ENCODE peak calls at places on chromosomes 13 and 19, in seven cellular contexts. One of them, this sample, is unnamed.

GRCh38 chr13:51478418-51479198 is 25.8 kb upstream of the INTS6 start:
- DNase-seq in CD4-positive, alpha-beta T cell: no peak
- DNase-seq in left ventricle myocardium inferior: no peak
- DNase-seq in cardiac muscle cell: no peak
- DNase-seq in BJ: no peak
- DNase-seq in tibial artery: no peak
- DNase-seq in hepatocyte: no peak
- DNase-seq in this sample: no peak

GRCh38 chr19:42325896-42326771 is 699 bp downstream of the MEGF8 start:
- DNase-seq in CD4-positive, alpha-beta T cell: no peak
- DNase-seq in left ventricle myocardium inferior: peak
- DNase-seq in cardiac muscle cell: peak
- DNase-seq in BJ: no peak
- DNase-seq in tibial artery: no peak
- DNase-seq in hepatocyte: no peak
- DNase-seq in this sample: peak

GRCh38 chr13:97310809-97311436 is 88.8 kb downstream of the MBNL2 start:
- DNase-seq in CD4-positive, alpha-beta T cell: no peak
- DNase-seq in left ventricle myocardium inferior: no peak
- DNase-seq in cardiac muscle cell: no peak
- DNase-seq in BJ: no peak
- DNase-seq in tibial artery: no peak
- DNase-seq in hepatocyte: no peak
- DNase-seq in this sample: no peak

GRCh38 chr13:114313061-114313860 is 1.0 kb upstream of the CHAMP1 start:
- DNase-seq in CD4-positive, alpha-beta T cell: no peak
- DNase-seq in left ventricle myocardium inferior: no peak
- DNase-seq in cardiac muscle cell: no peak
- DNase-seq in BJ: no peak
- DNase-seq in tibial artery: no peak
- DNase-seq in hepatocyte: no peak
- DNase-seq in this sample: no peak

GRCh38 chr13:46341112-46341711 is 45.8 kb downstream of the RUBCNL start:
- DNase-seq in CD4-positive, alpha-beta T cell: no peak
- DNase-seq in left ventricle myocardium inferior: no peak
- DNase-seq in cardiac muscle cell: no peak
- DNase-seq in BJ: no peak
- DNase-seq in tibial artery: no peak
- DNase-seq in hepatocyte: no peak
- DNase-seq in this sample: no peak

GRCh38 chr13:30334663-30335386 is 27.5 kb upstream of the KATNAL1 start:
- DNase-seq in CD4-positive, alpha-beta T cell: no peak
- DNase-seq in left ventricle myocardium inferior: no peak
- DNase-seq in cardiac muscle cell: peak
- DNase-seq in BJ: no peak
- DNase-seq in tibial artery: no peak
- DNase-seq in hepatocyte: no peak
- DNase-seq in this sample: peak

GRCh38 chr13:96672016-96672415 is 322.3 kb downstream of the OXGR1 start:
- DNase-seq in CD4-positive, alpha-beta T cell: no peak
- DNase-seq in left ventricle myocardium inferior: no peak
- DNase-seq in cardiac muscle cell: no peak
- DNase-seq in BJ: no peak
- DNase-seq in tibial artery: no peak
- DNase-seq in hepatocyte: no peak
- DNase-seq in this sample: no peak

GRCh38 chr13:92573467-92574057 is 653.0 kb upstream of the GPC6 start:
- DNase-seq in CD4-positive, alpha-beta T cell: no peak
- DNase-seq in left ventricle myocardium inferior: no peak
- DNase-seq in cardiac muscle cell: peak
- DNase-seq in BJ: no peak
- DNase-seq in tibial artery: no peak
- DNase-seq in hepatocyte: peak
- DNase-seq in this sample: peak

GRCh38 chr13:33072282-33072681 is 56.1 kb downstream of the KL start:
- DNase-seq in CD4-positive, alpha-beta T cell: no peak
- DNase-seq in left ventricle myocardium inferior: no peak
- DNase-seq in cardiac muscle cell: no peak
- DNase-seq in BJ: no peak
- DNase-seq in tibial artery: no peak
- DNase-seq in hepatocyte: no peak
- DNase-seq in this sample: no peak

GRCh38 chr13:49248433-49249002 is 793 bp downstream of the CDADC1 start:
- DNase-seq in CD4-positive, alpha-beta T cell: no peak
- DNase-seq in left ventricle myocardium inferior: no peak
- DNase-seq in cardiac muscle cell: no peak
- DNase-seq in BJ: no peak
- DNase-seq in tibial artery: peak
- DNase-seq in hepatocyte: peak
- DNase-seq in this sample: no peak

GRCh38 chr19:11091343-11092153 is 2.3 kb downstream of the LDLR start:
- DNase-seq in CD4-positive, alpha-beta T cell: peak
- DNase-seq in left ventricle myocardium inferior: no peak
- DNase-seq in cardiac muscle cell: no peak
- DNase-seq in BJ: peak
- DNase-seq in tibial artery: peak
- DNase-seq in hepatocyte: peak
- DNase-seq in this sample: peak

DNA sequence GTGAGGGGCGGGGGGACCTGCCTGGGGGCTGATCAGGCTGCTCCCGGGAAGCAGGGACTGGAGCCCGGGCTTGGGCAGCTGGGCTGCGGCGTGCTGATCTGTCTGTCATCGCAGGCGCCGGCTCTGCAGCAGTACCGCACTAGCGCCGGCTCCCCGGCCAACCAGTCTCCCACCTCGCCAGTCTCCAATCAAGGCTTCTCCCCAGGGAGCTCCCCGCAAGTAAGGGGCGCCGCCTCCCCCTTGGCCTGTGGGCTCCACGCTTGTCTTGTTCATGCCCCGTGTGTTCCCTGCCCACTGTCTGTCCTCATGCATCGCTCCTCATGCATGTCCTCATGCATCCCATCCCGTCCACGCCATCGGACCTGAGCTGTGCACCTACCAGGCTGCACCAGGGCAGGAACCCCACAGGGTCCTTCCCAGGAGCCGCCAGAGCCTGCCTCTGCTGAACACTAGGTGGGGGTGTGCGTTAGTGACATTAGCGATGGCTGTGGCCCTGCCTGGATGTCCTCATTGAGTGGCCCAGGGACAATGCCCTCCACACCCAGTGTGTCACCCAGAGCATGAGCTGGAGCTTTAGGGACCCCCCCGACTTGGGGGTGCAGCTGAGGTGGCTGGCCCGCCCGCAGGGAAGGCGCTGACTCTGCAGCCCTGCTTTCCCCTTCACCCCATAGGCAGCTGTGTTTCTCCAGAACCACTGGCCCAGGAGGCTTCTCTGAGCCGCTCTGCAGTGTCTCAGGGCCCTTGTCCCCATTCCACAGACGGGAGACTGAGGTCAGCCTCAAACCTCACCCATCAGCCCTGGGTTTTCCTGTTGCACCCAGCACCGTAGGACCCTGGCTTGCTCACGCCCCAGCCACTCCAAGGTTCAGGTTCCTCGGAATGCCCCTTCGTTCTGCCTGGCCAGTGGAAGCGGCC is 19.5 kb downstream of the COMP start:
- DNase-seq in CD4-positive, alpha-beta T cell: no peak
- DNase-seq in left ventricle myocardium inferior: no peak
- DNase-seq in cardiac muscle cell: peak
- DNase-seq in BJ: no peak
- DNase-seq in tibial artery: no peak
- DNase-seq in hepatocyte: no peak
- DNase-seq in this sample: no peak
- TF ChIP-seq CTCF in CD4-positive, alpha-beta T cell: no peak
- TF ChIP-seq CTCF in left ventricle myocardium inferior: no peak
- TF ChIP-seq CTCF in cardiac muscle cell: peak
- TF ChIP-seq CTCF in BJ: peak
- TF ChIP-seq CTCF in tibial artery: no peak
- TF ChIP-seq CTCF in hepatocyte: peak
- TF ChIP-seq CTCF in this sample: no peak

DNA sequence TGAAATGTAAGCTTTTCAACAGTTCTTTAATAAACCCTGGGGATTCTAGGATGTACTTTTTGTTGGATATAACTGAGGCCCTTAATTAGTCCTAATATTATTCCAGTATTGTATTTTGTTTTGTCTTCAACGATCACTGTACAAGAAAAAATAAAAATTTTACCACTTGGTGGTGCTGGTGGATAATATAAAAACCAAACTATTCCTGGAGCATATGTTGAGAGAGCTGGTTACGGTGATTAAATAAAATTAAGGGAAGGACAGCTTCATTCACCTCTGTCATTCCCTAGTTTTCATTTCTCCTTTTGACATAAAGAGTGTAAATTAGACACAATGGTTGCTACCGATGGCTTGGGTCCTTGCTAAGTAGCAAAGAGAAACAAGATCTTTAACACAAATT is 598.6 kb upstream of the PCDH20 start:
- DNase-seq in CD4-positive, alpha-beta T cell: no peak
- DNase-seq in left ventricle myocardium inferior: no peak
- DNase-seq in cardiac muscle cell: peak
- DNase-seq in BJ: no peak
- DNase-seq in tibial artery: no peak
- DNase-seq in hepatocyte: peak
- DNase-seq in this sample: no peak
- TF ChIP-seq CTCF in CD4-positive, alpha-beta T cell: no peak
- TF ChIP-seq CTCF in left ventricle myocardium inferior: peak
- TF ChIP-seq CTCF in cardiac muscle cell: no peak
- TF ChIP-seq CTCF in BJ: no peak
- TF ChIP-seq CTCF in tibial artery: no peak
- TF ChIP-seq CTCF in hepatocyte: peak
- TF ChIP-seq CTCF in this sample: no peak

DNA sequence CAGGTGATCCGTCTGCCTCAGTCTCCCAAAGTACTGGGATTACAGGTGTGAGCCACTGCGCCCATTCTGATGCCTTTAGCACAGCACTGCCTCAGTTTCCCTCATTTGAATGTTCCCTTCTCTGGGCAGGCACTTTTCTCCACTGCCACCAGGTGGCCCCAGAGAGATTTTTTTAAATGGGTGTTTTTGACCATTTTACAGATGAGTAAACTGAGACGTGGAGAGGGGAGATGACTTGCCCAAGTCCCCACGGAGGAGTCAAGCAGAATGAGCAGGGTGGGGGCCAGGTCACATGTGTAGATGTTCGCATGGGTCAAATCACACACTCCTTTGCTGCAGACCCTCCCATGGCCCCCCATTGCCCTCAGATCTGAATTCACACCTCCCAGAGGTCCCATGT is 3.2 kb upstream of the PDE4C start:
- DNase-seq in CD4-positive, alpha-beta T cell: no peak
- DNase-seq in left ventricle myocardium inferior: no peak
- DNase-seq in cardiac muscle cell: no peak
- DNase-seq in BJ: no peak
- DNase-seq in tibial artery: no peak
- DNase-seq in hepatocyte: no peak
- DNase-seq in this sample: no peak
- TF ChIP-seq CTCF in CD4-positive, alpha-beta T cell: peak
- TF ChIP-seq CTCF in left ventricle myocardium inferior: peak
- TF ChIP-seq CTCF in cardiac muscle cell: peak
- TF ChIP-seq CTCF in BJ: peak
- TF ChIP-seq CTCF in tibial artery: peak
- TF ChIP-seq CTCF in hepatocyte: peak
- TF ChIP-seq CTCF in this sample: peak

GRCh38 chr19:51507209-51507608 is 5.6 kb upstream of the SIGLEC12 start:
- DNase-seq in CD4-positive, alpha-beta T cell: no peak
- DNase-seq in left ventricle myocardium inferior: no peak
- DNase-seq in cardiac muscle cell: no peak
- DNase-seq in BJ: no peak
- DNase-seq in tibial artery: no peak
- DNase-seq in hepatocyte: no peak
- DNase-seq in this sample: no peak

GRCh38 chr19:51508059-51508733 is 6.6 kb upstream of the SIGLEC12 start:
- DNase-seq in CD4-positive, alpha-beta T cell: no peak
- DNase-seq in left ventricle myocardium inferior: no peak
- DNase-seq in cardiac muscle cell: no peak
- DNase-seq in BJ: no peak
- DNase-seq in tibial artery: no peak
- DNase-seq in hepatocyte: no peak
- DNase-seq in this sample: no peak

GRCh38 chr19:51507640-51508058 is 6.0 kb upstream of the SIGLEC12 start:
- DNase-seq in CD4-positive, alpha-beta T cell: no peak
- DNase-seq in left ventricle myocardium inferior: no peak
- DNase-seq in cardiac muscle cell: no peak
- DNase-seq in BJ: no peak
- DNase-seq in tibial artery: no peak
- DNase-seq in hepatocyte: no peak
- DNase-seq in this sample: no peak

GRCh38 chr19:51511353-51511752 is 9.8 kb upstream of the SIGLEC12 start:
- DNase-seq in CD4-positive, alpha-beta T cell: no peak
- DNase-seq in left ventricle myocardium inferior: no peak
- DNase-seq in cardiac muscle cell: no peak
- DNase-seq in BJ: no peak
- DNase-seq in tibial artery: no peak
- DNase-seq in hepatocyte: no peak
- DNase-seq in this sample: peak

DNA sequence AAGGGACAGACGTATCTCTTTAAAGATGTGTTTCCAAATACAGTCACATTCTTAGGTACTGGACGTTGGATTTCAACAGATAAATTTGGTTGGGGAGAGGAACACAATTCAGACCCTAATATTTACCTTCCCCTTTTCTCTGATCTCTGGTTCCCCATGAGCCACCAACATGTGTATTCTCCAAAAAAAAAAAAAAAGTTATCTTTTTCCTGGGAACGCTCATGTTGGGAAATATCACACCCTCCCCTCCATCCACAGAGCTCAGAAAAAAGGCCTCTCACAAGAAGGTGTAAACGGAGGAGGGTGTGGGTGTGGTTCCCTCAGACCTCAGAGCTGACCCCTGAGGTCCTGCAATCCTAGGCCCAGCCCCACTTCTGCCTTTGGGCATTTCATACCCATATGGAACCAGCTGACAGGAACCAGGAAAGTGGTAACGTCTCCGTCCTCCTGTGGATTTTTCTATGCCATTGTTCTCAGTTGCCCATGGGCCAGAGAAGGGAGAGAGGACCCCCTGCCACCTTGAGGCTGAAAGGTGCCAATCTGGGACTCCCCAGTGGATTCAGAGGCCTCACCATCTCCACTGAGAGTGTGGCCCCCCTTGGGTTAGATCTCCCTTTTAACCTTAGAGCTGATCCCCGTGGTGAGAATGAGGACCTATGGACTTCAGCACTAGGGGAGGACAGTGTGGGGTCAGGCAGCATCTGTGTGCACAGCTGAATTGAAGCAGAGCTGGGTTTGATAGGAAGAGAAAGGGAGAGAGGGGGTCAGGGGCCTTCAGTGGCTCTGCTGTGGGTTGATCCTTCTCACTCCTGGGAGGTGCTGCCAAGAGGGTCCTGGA is 8.4 kb upstream of the SIGLEC12 start:
- DNase-seq in CD4-positive, alpha-beta T cell: no peak
- DNase-seq in left ventricle myocardium inferior: no peak
- DNase-seq in cardiac muscle cell: no peak
- DNase-seq in BJ: no peak
- DNase-seq in tibial artery: no peak
- DNase-seq in hepatocyte: no peak
- DNase-seq in this sample: no peak
- TF ChIP-seq CTCF in CD4-positive, alpha-beta T cell: no peak
- TF ChIP-seq CTCF in left ventricle myocardium inferior: no peak
- TF ChIP-seq CTCF in cardiac muscle cell: no peak
- TF ChIP-seq CTCF in BJ: no peak
- TF ChIP-seq CTCF in tibial artery: no peak
- TF ChIP-seq CTCF in hepatocyte: no peak
- TF ChIP-seq CTCF in this sample: no peak